ENCODE peak calls at places on chromosome 2, in five cellular contexts. G is NCI-H1694 treated with DMSO at 0.1 percent for 48 hours; Q is fibroblast of mammary gland; S is stimulated activated CD4-positive, alpha-beta T cell treated with anti-CD3 and anti-CD28 coated beads, Interleukin-12 subunit alpha, Interleukin-12 subunit beta, amount 100 ng/mL, for 4 hours; U is activated naive CD4-positive, alpha-beta T cell treated with Interleukin-2 at 50 U/mL for 16 hours. F is an unnamed sample.

GRCh38 chr2:47109680-47110079 is 45.4 kb downstream of the STPG4 start:
- DNase-seq in S (no peak), G (no peak), Q (no peak), U (no peak), F (no peak)

GRCh38 chr2:175181104-175181876 is at the start of gene ATP5MC3:
- DNase-seq in S (peak), U (peak), Q (peak), G (peak), F (peak)

GRCh38 chr2:104312684-104313083 is 541.2 kb upstream of the POU3F3 start:
- DNase-seq in G (no peak), U (no peak), Q (no peak), S (no peak), F (no peak)

GRCh38 chr2:216229488-216229887 is 120.3 kb downstream of the XRCC5 start:
- DNase-seq in G (no peak), Q (no peak), S (no peak), U (no peak), F (no peak)

GRCh38 chr2:99609851-99610381 is 120.1 kb upstream of the REV1 start:
- DNase-seq in U (no peak), Q (no peak), S (no peak), G (no peak), F (no peak)

GRCh38 chr2:198873771-198874501 is 583.8 kb downstream of the SATB2 start:
- DNase-seq in S (no peak), Q (peak), G (no peak), U (no peak), F (no peak)

GRCh38 chr2:37829202-37829601 is 95.9 kb upstream of the RMDN2 start:
- DNase-seq in U (no peak), Q (peak), G (no peak), S (no peak), F (no peak)

GRCh38 chr2:222357930-222358329 is 59.1 kb upstream of the PAX3 start:
- DNase-seq in Q (no peak), G (no peak), U (no peak), S (no peak), F (no peak)

GRCh38 chr2:144354953-144355352 is 165.0 kb downstream of the ZEB2 start:
- DNase-seq in G (no peak), U (no peak), Q (peak), S (no peak), F (no peak)

F was measured in GM12891.